ENCODE peak calls at places on chromosomes 5 and 9, in five cellular contexts. O is HepG2; X is tibial nerve; L is CD8-positive, alpha-beta T cell; Y is DND-41. Z is an unnamed sample.

GRCh38 chr5:128637031-128637430 is 99.0 kb upstream of the FBN2 start:
- DNase-seq in X (no peak), Y (no peak), L (no peak), O (no peak), Z (no peak)

GRCh38 chr5:143890475-143890874 is 78.5 kb downstream of the HMHB1 start:
- DNase-seq in L (no peak), O (no peak), Y (no peak), X (no peak), Z (no peak)

GRCh38 chr5:77311217-77311571 is 100.7 kb downstream of the PDE8B start:
- DNase-seq in L (no peak), X (no peak), O (no peak), Y (no peak), Z (no peak)

GRCh38 chr9:122941560-122942234 is 877 bp downstream of the RABGAP1 start:
- DNase-seq in X (no peak), L (peak; percentile 1), O (peak; percentile 38), Y (no peak), Z (no peak)

GRCh38 chr9:125430611-125431305 is 169.1 kb downstream of the GAPVD1 start:
- DNase-seq in O (no peak), X (no peak), Y (no peak), L (no peak), Z (no peak)

GRCh38 chr5:139422307-139422893 is 16.9 kb downstream of the DNAJC18 start:
- DNase-seq in O (peak; percentile 66), Y (peak; percentile 70), L (peak; percentile 15), X (peak; percentile 89), Z (no peak)

GRCh38 chr5:159316519-159317383 is 13.5 kb downstream of the IL12B start:
- DNase-seq in X (peak; percentile 23), L (no peak), O (peak; percentile 40), Y (peak; percentile 50), Z (no peak)

GRCh38 chr5:11955386-11955785 is 51.1 kb upstream of the CTNND2 start:
- DNase-seq in Y (no peak), X (no peak), O (no peak), L (no peak), Z (no peak)

GRCh38 chr9:136901516-136902258 is 15.4 kb downstream of the TRAF2 start:
- DNase-seq in O (peak; percentile 88), X (no peak), L (peak; percentile 32), Y (peak; percentile 21), Z (no peak)

GRCh38 chr9:123866497-123866896 is 63.4 kb downstream of the DENND1A start:
- DNase-seq in Y (no peak), O (no peak), L (no peak), X (no peak), Z (no peak)

GRCh38 chr9:98438701-98439100 is 183.3 kb upstream of the TBC1D2 start:
- DNase-seq in L (no peak), O (no peak), X (no peak), Y (no peak), Z (no peak)

GRCh38 chr9:130189840-130190239 is 17.6 kb downstream of the NCS1 start:
- DNase-seq in O (no peak), X (no peak), L (no peak), Y (no peak), Z (no peak)

GRCh38 chr5:80711938-80712337 is 57.2 kb upstream of the DHFR start:
- DNase-seq in L (no peak), X (no peak), O (peak; percentile 44), Y (peak; percentile 26), Z (no peak)

GRCh38 chr9:14645648-14646047 is 47.6 kb downstream of the ZDHHC21 start:
- DNase-seq in Y (no peak), L (no peak), X (no peak), O (no peak), Z (no peak)

GRCh38 chr9:90964101-90965020 is 162.7 kb downstream of the SYK start:
- DNase-seq in O (peak; percentile 3), X (no peak), Y (no peak), L (no peak), Z (peak; percentile 76)

GRCh38 chr5:119269061-119269579 is 86.7 kb upstream of the TNFAIP8 start:
- DNase-seq in X (peak; percentile 26), O (peak; percentile 10), Y (peak; percentile 55), L (no peak), Z (peak; percentile 71)

GRCh38 chr5:173941102-173941501 is 47.9 kb upstream of the C5orf47 start:
- DNase-seq in Y (no peak), O (no peak), L (no peak), X (no peak), Z (no peak)

GRCh38 chr9:134641989-134642384 is 384 bp downstream of the COL5A1 start:
- DNase-seq in O (no peak), L (no peak), X (no peak), Y (no peak), Z (no peak)

GRCh38 chr9:121322737-121323448 is 47.2 kb downstream of the STOM start:
- DNase-seq in Y (no peak), O (no peak), L (no peak), X (no peak), Z (no peak)

GRCh38 chr5:142561486-142562097 is 124.3 kb downstream of the FGF1 start:
- DNase-seq in Y (no peak), L (no peak), X (no peak), O (no peak), Z (no peak)

GRCh38 chr9:105188746-105189145 is 55.7 kb upstream of the SLC44A1 start:
- DNase-seq in O (no peak), L (no peak), X (no peak), Y (no peak), Z (no peak)

GRCh38 chr5:7392401-7393024 is 3.4 kb upstream of the ADCY2 start:
- DNase-seq in L (no peak), O (peak; percentile 6), X (peak; percentile 52), Y (no peak), Z (no peak)

GRCh38 chr5:87899109-87900100 is 369.2 kb downstream of the TMEM161B start:
- DNase-seq in X (peak; percentile 76), O (peak; percentile 5), L (no peak), Y (no peak), Z (no peak)

GRCh38 chr5:159121061-159121460 is 21.3 kb upstream of the EBF1 start:
- DNase-seq in X (no peak), L (no peak), O (no peak), Y (no peak), Z (no peak)

GRCh38 chr5:171913987-171914273 is 92.5 kb downstream of the FBXW11 start:
- DNase-seq in Y (no peak), O (no peak), X (no peak), L (no peak), Z (no peak)

GRCh38 chr5:143311428-143311827 is 92.1 kb downstream of the NR3C1 start:
- DNase-seq in O (no peak), X (no peak), Y (no peak), L (no peak), Z (no peak)

GRCh38 chr5:109455598-109456096 is 45.9 kb upstream of the PJA2 start:
- DNase-seq in O (peak; percentile 11), X (peak; percentile 48), Y (peak; percentile 44), L (no peak), Z (peak; percentile 48)

GRCh38 chr9:123425836-123426365 is 69.9 kb downstream of the CRB2 start:
- DNase-seq in X (no peak), Y (no peak), O (no peak), L (no peak), Z (no peak)

GRCh38 chr9:37364751-37365360 is 57.6 kb upstream of the GRHPR start:
- DNase-seq in O (no peak), L (no peak), Y (peak; percentile 10), X (no peak), Z (no peak)

GRCh38 chr5:61447780-61448495 is 115.9 kb downstream of the ZSWIM6 start:
- DNase-seq in L (no peak), X (no peak), Y (no peak), O (no peak), Z (no peak)

GRCh38 chr9:114450833-114451706 is 54.2 kb downstream of the WHRN start:
- DNase-seq in L (no peak), Y (no peak), O (no peak), X (no peak), Z (no peak)

DNA sequence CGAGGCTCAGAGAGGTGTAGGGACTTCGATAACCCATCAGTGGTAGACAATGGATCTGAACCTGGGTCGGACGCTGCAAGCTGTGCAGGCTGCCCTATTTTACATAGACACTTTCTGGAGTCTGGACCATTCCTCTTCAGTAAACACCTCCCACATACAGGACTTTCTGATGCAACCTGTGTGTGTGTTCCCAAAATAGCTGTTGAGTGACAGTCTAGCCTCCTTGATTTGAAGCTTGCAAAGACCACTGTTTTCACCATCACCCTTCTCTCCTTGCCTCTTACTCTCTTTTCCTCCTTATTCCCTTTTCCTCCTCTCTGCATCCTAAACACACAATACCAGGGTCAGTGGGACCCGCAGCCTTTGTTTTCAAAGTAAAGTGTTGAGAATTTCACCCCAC is 30.8 kb downstream of the CFAP77 start:
- DNase-seq in Y (no peak), O (no peak), X (no peak), L (no peak), Z (no peak)
- H3K4me3 ChIP-seq in Y (no peak overlapping the region), O (no peak overlapping the region), X (no peak overlapping the region), L (no peak overlapping the region), Z (no peak overlapping the region)

GRCh38 chr5:141326088-141326854 is 4.0 kb upstream of the PCDHGA1 start:
- DNase-seq in O (peak; percentile 58), L (peak; percentile 52), Y (no peak), X (peak; percentile 23), Z (peak; percentile 43)
- H3K9me3 ChIP-seq in O (no peaks in the 10 kb centered on the region), L (peaks cover 12% of the 10 kb centered on the region), Y (peaks cover 10% of the 10 kb centered on the region), X (no peaks in the 10 kb centered on the region), Z (peaks cover 82% of the 10 kb centered on the region)

GRCh38 chr5:179346401-179346800 is 1.1 kb upstream of the ADAMTS2 start:
- DNase-seq in O (no peak), X (no peak), Y (no peak), L (no peak), Z (no peak)

GRCh38 chr5:179345429-179346321 is at the start of gene ADAMTS2:
- DNase-seq in L (no peak), O (no peak), X (no peak), Y (peak; percentile 68), Z (peak; percentile 74)

GRCh38 chr5:179343902-179344300 is 1.4 kb downstream of the ADAMTS2 start:
- DNase-seq in O (no peak), L (no peak), X (no peak), Y (no peak), Z (peak; percentile 50)

GRCh38 chr5:179344301-179345178 is 721 bp downstream of the ADAMTS2 start:
- DNase-seq in Y (no peak), L (no peak), X (no peak), O (no peak), Z (peak; percentile 80)

DNA sequence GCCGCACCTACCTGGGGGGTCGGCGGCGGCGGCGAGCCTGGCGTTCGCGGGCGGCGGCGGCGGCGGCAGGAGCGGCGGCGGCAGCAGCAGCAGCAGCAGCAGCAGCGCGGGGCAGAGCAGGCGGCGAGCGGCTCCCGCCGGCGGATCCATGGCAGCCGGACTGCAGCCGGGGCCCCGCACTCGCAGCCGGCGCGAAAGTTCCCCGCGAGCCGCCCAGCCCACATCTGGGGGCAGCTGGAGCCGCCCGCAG is 157 bp downstream of the ADAMTS2 start:
- DNase-seq in Y (no peak), O (no peak), X (no peak), L (no peak), Z (no peak)
- H3K4me3 ChIP-seq in Y (no peak overlapping the region), O (no peak overlapping the region), X (no peak overlapping the region), L (no peak overlapping the region), Z (peak overlapping the region; percentile 39)

DNA sequence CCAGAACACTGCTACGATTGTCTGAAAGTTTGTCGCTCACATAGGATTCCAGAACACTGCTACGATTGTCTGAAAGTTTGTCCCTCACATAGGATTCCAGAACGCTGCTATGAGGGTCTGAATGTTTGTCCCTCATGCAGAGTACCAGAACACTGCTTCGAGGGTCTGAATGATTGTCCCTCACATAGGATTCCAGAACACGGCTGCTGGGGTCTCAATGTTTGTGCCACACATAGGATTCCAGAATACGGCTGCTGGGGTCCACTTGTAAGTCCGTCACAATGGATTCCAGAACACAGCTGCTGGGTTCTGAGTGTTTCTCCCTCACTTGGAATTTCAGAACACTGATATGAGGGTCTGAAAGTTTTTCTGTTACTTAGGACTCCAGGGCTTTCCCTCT is 203.3 kb downstream of the FOXD4L6 start:
- DNase-seq in Y (no peak), O (no peak), X (no peak), L (no peak), Z (no peak)
- H3K9me3 ChIP-seq in Y (no peaks in the 10 kb centered on the region), O (peaks cover 6% of the 10 kb centered on the region), X (peaks cover 5% of the 10 kb centered on the region), L (peaks cover 62% of the 10 kb centered on the region), Z (no peaks in the 10 kb centered on the region)